ENCODE peak calls at places on chromosomes 13 and 19, in five cellular contexts. T, H, E, Z and Q are unnamed samples.

GRCh38 chr13:80251403-80251802 is 89.5 kb downstream of the SPRY2 start:
- DNase-seq in T (no peak), H (no peak), E (peak; percentile 80), Z (no peak), Q (no peak)

GRCh38 chr19:49924004-49924880 is 4.8 kb upstream of the ATF5 start:
- DNase-seq in T (peak; percentile 33), H (no peak), E (no peak), Z (no peak), Q (no peak)

GRCh38 chr19:31334101-31334848 is 15.0 kb downstream of the TSHZ3 start:
- DNase-seq in T (no peak), H (no peak), E (peak; percentile 4), Z (no peak), Q (no peak)

GRCh38 chr13:70884196-70884595 is 775.9 kb upstream of the KLHL1 start:
- DNase-seq in T (no peak), H (no peak), E (no peak), Z (no peak), Q (no peak)

GRCh38 chr19:491146-491741 is 5.0 kb upstream of the MADCAM1 start:
- DNase-seq in T (no peak), H (peak; percentile 47), E (no peak), Z (no peak), Q (no peak)

GRCh38 chr13:20566424-20566916 is 487 bp upstream of the IFT88 start:
- DNase-seq in T (peak; percentile 75), H (no peak), E (peak; percentile 78), Z (peak; percentile 29), Q (no peak)

GRCh38 chr19:28874742-28875141 is 338.2 kb downstream of the UQCRFS1 start:
- DNase-seq in T (no peak), H (no peak), E (no peak), Z (no peak), Q (no peak)

GRCh38 chr19:53989600-53990533 is 1.6 kb upstream of the CACNG6 start:
- DNase-seq in T (no peak), H (no peak), E (no peak), Z (no peak), Q (no peak)

GRCh38 chr19:12865746-12866415 is 15.4 kb downstream of the DNASE2 start:
- DNase-seq in T (no peak), H (no peak), E (no peak), Z (no peak), Q (no peak)

GRCh38 chr19:3382460-3383100 is 16.2 kb downstream of the NFIC start:
- DNase-seq in T (no peak), H (no peak), E (no peak), Z (no peak), Q (no peak)

GRCh38 chr13:39311619-39312018 is 273.4 kb downstream of the NHLRC3 start:
- DNase-seq in T (no peak), H (no peak), E (peak; percentile 16), Z (no peak), Q (no peak)

GRCh38 chr13:39565036-39565949 is 37.7 kb downstream of the LHFPL6 start:
- DNase-seq in T (no peak), H (no peak), E (peak; percentile 70), Z (peak; percentile 91), Q (no peak)

GRCh38 chr13:34719060-34719875 is 222.8 kb upstream of the NBEA start:
- DNase-seq in T (no peak), H (no peak), E (no peak), Z (no peak), Q (no peak)

GRCh38 chr19:31119951-31120690 is 229.1 kb downstream of the TSHZ3 start:
- DNase-seq in T (no peak), H (no peak), E (no peak), Z (no peak), Q (no peak)

GRCh38 chr19:704447-704741 is 4.3 kb upstream of the PALM start:
- DNase-seq in T (no peak), H (no peak), E (no peak), Z (no peak), Q (no peak)

GRCh38 chr19:33795370-33796163 is 1.1 kb upstream of the KCTD15 start:
- DNase-seq in T (peak; percentile 82), H (peak; percentile 88), E (peak; percentile 89), Z (peak; percentile 27), Q (peak; percentile 75)

GRCh38 chr19:1066748-1067340 is at the start of gene ARHGAP45:
- DNase-seq in T (peak; percentile 70), H (no peak), E (peak; percentile 35), Z (no peak), Q (no peak)

GRCh38 chr19:3132971-3133792 is 2.7 kb upstream of the GNA15 start:
- DNase-seq in T (peak; percentile 47), H (no peak), E (no peak), Z (peak; percentile 63), Q (no peak)

GRCh38 chr13:60327551-60327950 is 69.5 kb upstream of the TDRD3 start:
- DNase-seq in T (no peak), H (no peak), E (no peak), Z (no peak), Q (no peak)

GRCh38 chr13:43787998-43788397 is 1.2 kb upstream of the ENOX1 start:
- DNase-seq in T (no peak), H (no peak), E (peak; percentile 52), Z (no peak), Q (no peak)
- TF ChIP-seq CTCF in T (no peak), H (no peak), E (peak; percentile 33), Z (peak; percentile 56), Q (no peak)

DNA sequence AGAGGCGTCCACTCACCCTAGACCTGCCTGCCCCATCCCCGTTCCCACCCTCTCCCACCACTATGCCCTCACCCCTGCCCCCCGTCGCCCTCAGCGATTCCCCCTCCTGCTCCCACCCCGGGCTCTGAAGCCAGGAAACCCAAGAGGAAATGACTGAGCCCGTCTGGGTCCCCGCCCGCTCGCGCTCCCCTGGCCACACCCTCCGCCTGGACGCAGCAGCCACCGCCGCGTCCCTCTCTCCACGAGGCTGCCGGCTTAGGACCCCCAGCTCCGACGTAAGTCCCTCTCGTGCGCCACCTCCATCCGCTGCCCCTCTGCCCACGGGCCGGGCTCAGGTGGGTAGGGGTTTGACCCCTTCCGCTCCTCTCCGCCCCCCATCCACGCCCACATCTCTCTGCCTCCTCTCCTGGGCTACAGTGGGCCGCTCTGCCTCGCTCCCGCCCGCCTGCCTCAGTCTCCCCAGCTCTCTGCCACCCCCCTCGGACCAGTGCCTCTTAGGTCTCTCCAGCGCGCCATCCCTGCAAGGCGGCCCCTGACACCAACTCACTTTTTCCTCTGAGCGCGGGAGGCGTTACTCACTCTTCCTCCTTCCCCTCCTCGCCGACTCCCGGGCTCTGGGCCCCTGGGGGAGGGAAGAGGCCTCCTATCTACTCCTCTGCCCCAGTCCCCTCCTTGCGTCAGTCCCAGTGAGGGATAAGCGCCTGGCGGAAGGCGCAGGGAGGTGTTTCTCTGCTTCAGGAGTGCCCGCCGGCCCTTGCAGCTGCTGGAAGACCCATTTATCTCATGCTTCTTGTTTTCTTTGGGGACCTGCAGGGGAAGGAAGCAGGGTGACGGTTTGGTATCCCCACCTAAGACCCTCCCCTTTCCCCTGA is at the start of gene FXYD5:
- DNase-seq in T (peak; percentile 77), H (peak; percentile 60), E (peak; percentile 82), Z (no peak), Q (peak; percentile 63)
- TF ChIP-seq CTCF in T (peak; percentile 11), H (no peak), E (no peak), Z (peak; percentile 17), Q (no peak)

GRCh38 chr19:38545596-38545995 is 72.2 kb downstream of the MAP4K1 start:
- DNase-seq in T (no peak), H (no peak), E (no peak), Z (no peak), Q (no peak)

GRCh38 chr19:38542040-38542439 is 75.7 kb downstream of the MAP4K1 start:
- DNase-seq in T (no peak), H (no peak), E (no peak), Z (no peak), Q (no peak)

GRCh38 chr19:38543286-38543806 is 74.4 kb downstream of the MAP4K1 start:
- DNase-seq in T (no peak), H (no peak), E (no peak), Z (no peak), Q (no peak)

GRCh38 chr19:38543807-38544568 is 73.8 kb downstream of the MAP4K1 start:
- DNase-seq in T (peak; percentile 42), H (peak; percentile 74), E (peak; percentile 93), Z (peak; percentile 40), Q (peak; percentile 54)

GRCh38 chr19:38544569-38545315 is 73.0 kb downstream of the MAP4K1 start:
- DNase-seq in T (no peak), H (no peak), E (peak; percentile 77), Z (no peak), Q (no peak)
- TF ChIP-seq CTCF in T (peak; percentile 52), H (no peak), E (peak; percentile 66), Z (peak; percentile 54), Q (no peak)

GRCh38 chr13:51594432-51594831 is 10.2 kb downstream of the WDFY2 start:
- DNase-seq in T (no peak), H (no peak), E (no peak), Z (no peak), Q (no peak)
- TF ChIP-seq CTCF in T (no peak), H (no peak), E (no peak), Z (no peak), Q (no peak)

DNA sequence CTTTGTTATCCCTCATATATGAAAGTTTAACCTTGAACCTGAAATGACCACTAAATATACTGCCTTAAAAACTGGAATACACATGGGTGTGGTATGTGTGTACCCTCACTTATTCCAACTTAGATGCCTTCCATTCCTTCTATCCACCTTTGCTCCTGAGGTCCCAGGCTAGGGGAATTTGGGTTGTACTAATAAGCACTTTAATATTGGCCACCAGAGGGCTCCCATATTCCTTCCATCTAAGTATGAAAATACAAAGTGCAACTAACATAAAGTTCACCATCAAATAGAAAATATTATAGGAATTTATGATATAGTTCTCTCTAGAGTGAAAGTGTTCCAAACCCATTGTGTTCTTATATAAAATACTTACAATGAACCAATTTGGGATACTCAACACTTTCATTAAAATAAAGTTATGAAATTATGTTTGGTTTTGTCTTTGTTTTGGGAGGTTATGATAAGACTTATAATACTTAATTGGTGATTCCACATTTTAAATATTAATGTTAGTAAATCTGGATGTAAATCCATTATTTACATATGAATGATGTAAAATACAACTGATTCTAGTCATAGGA is 62.3 kb downstream of the ITGBL1 start:
- DNase-seq in T (no peak), H (no peak), E (peak; percentile 78), Z (no peak), Q (no peak)
- TF ChIP-seq CTCF in T (peak; percentile 40), H (peak; percentile 20), E (peak; percentile 58), Z (peak; percentile 70), Q (peak; percentile 27)